ENCODE peak calls at places on chromosomes 7 and 10, in four cellular contexts. One of them, this sample, is unnamed.

GRCh38 chr10:49611166-49611814 is 1.2 kb downstream of the SLC18A3 start:
- DNase-seq in SK-N-SH: no peak
- DNase-seq in K562: no peak
- DNase-seq in GM12878: no peak
- DNase-seq in this sample: peak; percentile 74

GRCh38 chr7:157464111-157464970 is 127.5 kb downstream of the DNAJB6 start:
- DNase-seq in SK-N-SH: peak; percentile 92
- DNase-seq in K562: no peak
- DNase-seq in GM12878: no peak
- DNase-seq in this sample: no peak

GRCh38 chr10:127353544-127353943 is 157.2 kb upstream of the INSYN2A start:
- DNase-seq in SK-N-SH: no peak
- DNase-seq in K562: no peak
- DNase-seq in GM12878: no peak
- DNase-seq in this sample: no peak

GRCh38 chr10:52883996-52884871 is 111.7 kb upstream of the MBL2 start:
- DNase-seq in SK-N-SH: peak; percentile 74
- DNase-seq in K562: peak; percentile 29
- DNase-seq in GM12878: peak; percentile 25
- DNase-seq in this sample: peak; percentile 57

GRCh38 chr7:114715907-114716306 is 206.0 kb upstream of the MDFIC start:
- DNase-seq in SK-N-SH: no peak
- DNase-seq in K562: no peak
- DNase-seq in GM12878: no peak
- DNase-seq in this sample: no peak

GRCh38 chr10:16116404-16117304 is 256.3 kb upstream of the MINDY3 start:
- DNase-seq in SK-N-SH: peak; percentile 30
- DNase-seq in K562: peak; percentile 23
- DNase-seq in GM12878: peak; percentile 3
- DNase-seq in this sample: peak; percentile 14

GRCh38 chr10:84308481-84309304 is 19.7 kb upstream of the CCSER2 start:
- DNase-seq in SK-N-SH: peak; percentile 58
- DNase-seq in K562: no peak
- DNase-seq in GM12878: peak; percentile 26
- DNase-seq in this sample: no peak

GRCh38 chr7:121085922-121086321 is 97.4 kb downstream of the CPED1 start:
- DNase-seq in SK-N-SH: no peak
- DNase-seq in K562: no peak
- DNase-seq in GM12878: no peak
- DNase-seq in this sample: no peak

GRCh38 chr7:71984348-71984747 is 427.8 kb downstream of the CALN1 start:
- DNase-seq in SK-N-SH: no peak
- DNase-seq in K562: no peak
- DNase-seq in GM12878: no peak
- DNase-seq in this sample: no peak

GRCh38 chr10:47361293-47361692 is 13.1 kb downstream of the RBP3 start:
- DNase-seq in SK-N-SH: peak; percentile 81
- DNase-seq in K562: peak; percentile 89
- DNase-seq in GM12878: no peak
- DNase-seq in this sample: peak; percentile 89

GRCh38 chr10:19935106-19935505 is 118.9 kb downstream of the PLXDC2 start:
- DNase-seq in SK-N-SH: no peak
- DNase-seq in K562: no peak
- DNase-seq in GM12878: no peak
- DNase-seq in this sample: no peak

GRCh38 chr7:5284304-5285281 is 1.9 kb downstream of the SLC29A4 start:
- DNase-seq in SK-N-SH: peak; percentile 90
- DNase-seq in K562: peak; percentile 42
- DNase-seq in GM12878: peak; percentile 4
- DNase-seq in this sample: peak; percentile 89

GRCh38 chr7:158784270-158784669 is 45.0 kb downstream of the ESYT2 start:
- DNase-seq in SK-N-SH: no peak
- DNase-seq in K562: no peak
- DNase-seq in GM12878: no peak
- DNase-seq in this sample: no peak

GRCh38 chr7:133061792-133062191 is 20.1 kb downstream of the CHCHD3 start:
- DNase-seq in SK-N-SH: no peak
- DNase-seq in K562: no peak
- DNase-seq in GM12878: no peak
- DNase-seq in this sample: no peak
- TF ChIP-seq CTCF in SK-N-SH: no peak
- TF ChIP-seq CTCF in K562: no peak
- TF ChIP-seq CTCF in GM12878: no peak
- TF ChIP-seq CTCF in this sample: no peak

GRCh38 chr7:151107882-151108281 is 21.6 kb downstream of the AGAP3 start:
- DNase-seq in SK-N-SH: no peak
- DNase-seq in K562: no peak
- DNase-seq in GM12878: no peak
- DNase-seq in this sample: no peak
- TF ChIP-seq USF1 in SK-N-SH: no peak
- TF ChIP-seq USF1 in K562: no peak
- TF ChIP-seq USF1 in GM12878: no peak
- TF ChIP-seq USF1 in this sample: no peak

DNA sequence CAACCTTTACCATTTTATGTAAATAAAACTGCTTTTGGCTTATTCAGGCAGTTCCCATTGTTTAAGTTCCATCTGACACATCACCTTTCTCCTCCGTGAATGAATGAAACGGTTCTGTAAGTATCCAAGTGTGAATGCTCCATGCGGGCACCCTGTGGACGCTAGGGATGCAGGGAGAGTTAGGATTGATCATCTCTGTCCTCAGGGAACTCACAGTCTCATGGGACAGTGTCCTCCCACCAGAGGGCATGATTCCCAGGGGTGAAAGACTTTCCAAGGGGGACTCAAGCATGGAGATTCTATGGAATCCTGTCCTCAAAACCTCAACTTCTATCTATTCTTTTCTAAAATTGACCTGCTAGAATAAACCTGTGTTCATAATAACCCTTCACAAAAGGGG is 98.8 kb downstream of the HECW1 start:
- DNase-seq in SK-N-SH: no peak
- DNase-seq in K562: no peak
- DNase-seq in GM12878: no peak
- DNase-seq in this sample: no peak
- TF ChIP-seq CTCF in SK-N-SH: peak; percentile 27
- TF ChIP-seq CTCF in K562: no peak
- TF ChIP-seq CTCF in GM12878: no peak
- TF ChIP-seq CTCF in this sample: no peak

GRCh38 chr7:96401200-96401599 is 79.3 kb upstream of the SLC25A13 start:
- DNase-seq in SK-N-SH: no peak
- DNase-seq in K562: no peak
- DNase-seq in GM12878: no peak
- DNase-seq in this sample: no peak
- TF ChIP-seq USF1 in SK-N-SH: no peak
- TF ChIP-seq USF1 in K562: no peak
- TF ChIP-seq USF1 in GM12878: no peak
- TF ChIP-seq USF1 in this sample: no peak

GRCh38 chr7:19262794-19263193 is 117.6 kb upstream of the FERD3L start:
- DNase-seq in SK-N-SH: no peak
- DNase-seq in K562: no peak
- DNase-seq in GM12878: no peak
- DNase-seq in this sample: no peak
- TF ChIP-seq CTCF in SK-N-SH: no peak
- TF ChIP-seq CTCF in K562: no peak
- TF ChIP-seq CTCF in GM12878: no peak
- TF ChIP-seq CTCF in this sample: no peak

GRCh38 chr10:112593023-112593422 is 146.0 kb downstream of the VTI1A start:
- DNase-seq in SK-N-SH: no peak
- DNase-seq in K562: no peak
- DNase-seq in GM12878: no peak
- DNase-seq in this sample: no peak
- TF ChIP-seq USF1 in SK-N-SH: no peak
- TF ChIP-seq USF1 in K562: no peak
- TF ChIP-seq USF1 in GM12878: no peak
- TF ChIP-seq USF1 in this sample: no peak

This sample was measured in WTC11.